ENCODE peak calls at places on chromosomes 3 and 15, in seven cellular contexts. One of them, this sample, is unnamed.

GRCh38 chr15:90706394-90707327 is 10.5 kb upstream of the BLM start:
- DNase-seq in adrenal gland: no peak
- DNase-seq in neuronal stem cell: no peak
- DNase-seq in adipocyte: no peak
- DNase-seq in heart right ventricle: no peak
- DNase-seq in mesenchymal stem cell: no peak
- DNase-seq in CD8-positive, alpha-beta memory T cell: no peak
- DNase-seq in this sample: peak; percentile 32

GRCh38 chr3:24237971-24238767 is 256.5 kb downstream of the THRB start:
- DNase-seq in adrenal gland: peak; percentile 51
- DNase-seq in neuronal stem cell: peak; percentile 59
- DNase-seq in adipocyte: peak; percentile 91
- DNase-seq in heart right ventricle: peak; percentile 67
- DNase-seq in mesenchymal stem cell: peak; percentile 97
- DNase-seq in CD8-positive, alpha-beta memory T cell: no peak
- DNase-seq in this sample: peak; percentile 41

GRCh38 chr3:185283374-185283935 is 29.6 kb upstream of the EHHADH start:
- DNase-seq in adrenal gland: no peak
- DNase-seq in neuronal stem cell: no peak
- DNase-seq in adipocyte: peak; percentile 12
- DNase-seq in heart right ventricle: no peak
- DNase-seq in mesenchymal stem cell: peak; percentile 26
- DNase-seq in CD8-positive, alpha-beta memory T cell: no peak
- DNase-seq in this sample: no peak

GRCh38 chr3:127620637-127621375 is 8.2 kb upstream of the PODXL2 start:
- DNase-seq in adrenal gland: no peak
- DNase-seq in neuronal stem cell: no peak
- DNase-seq in adipocyte: no peak
- DNase-seq in heart right ventricle: no peak
- DNase-seq in mesenchymal stem cell: no peak
- DNase-seq in CD8-positive, alpha-beta memory T cell: no peak
- DNase-seq in this sample: no peak

GRCh38 chr15:66862111-66862815 is 160.2 kb downstream of the SMAD6 start:
- DNase-seq in adrenal gland: no peak
- DNase-seq in neuronal stem cell: no peak
- DNase-seq in adipocyte: peak; percentile 20
- DNase-seq in heart right ventricle: no peak
- DNase-seq in mesenchymal stem cell: peak; percentile 49
- DNase-seq in CD8-positive, alpha-beta memory T cell: no peak
- DNase-seq in this sample: peak; percentile 46

GRCh38 chr15:83318861-83319415 is 34.5 kb upstream of the BNC1 start:
- DNase-seq in adrenal gland: no peak
- DNase-seq in neuronal stem cell: no peak
- DNase-seq in adipocyte: no peak
- DNase-seq in heart right ventricle: no peak
- DNase-seq in mesenchymal stem cell: no peak
- DNase-seq in CD8-positive, alpha-beta memory T cell: no peak
- DNase-seq in this sample: no peak

GRCh38 chr15:79321876-79322275 is 11.0 kb downstream of the TMED3 start:
- DNase-seq in adrenal gland: no peak
- DNase-seq in neuronal stem cell: no peak
- DNase-seq in adipocyte: no peak
- DNase-seq in heart right ventricle: no peak
- DNase-seq in mesenchymal stem cell: no peak
- DNase-seq in CD8-positive, alpha-beta memory T cell: no peak
- DNase-seq in this sample: no peak

GRCh38 chr15:36796161-36796560 is 216.7 kb downstream of the CDIN1 start:
- DNase-seq in adrenal gland: no peak
- DNase-seq in neuronal stem cell: no peak
- DNase-seq in adipocyte: no peak
- DNase-seq in heart right ventricle: no peak
- DNase-seq in mesenchymal stem cell: no peak
- DNase-seq in CD8-positive, alpha-beta memory T cell: no peak
- DNase-seq in this sample: no peak

GRCh38 chr3:50392101-50392715 is 32.9 kb upstream of the TMEM115 start:
- DNase-seq in adrenal gland: no peak
- DNase-seq in neuronal stem cell: no peak
- DNase-seq in adipocyte: no peak
- DNase-seq in heart right ventricle: peak; percentile 44
- DNase-seq in mesenchymal stem cell: no peak
- DNase-seq in CD8-positive, alpha-beta memory T cell: no peak
- DNase-seq in this sample: peak; percentile 14

GRCh38 chr15:71295242-71296031 is 180.2 kb downstream of the THSD4 start:
- DNase-seq in adrenal gland: no peak
- DNase-seq in neuronal stem cell: no peak
- DNase-seq in adipocyte: peak; percentile 92
- DNase-seq in heart right ventricle: no peak
- DNase-seq in mesenchymal stem cell: peak; percentile 96
- DNase-seq in CD8-positive, alpha-beta memory T cell: no peak
- DNase-seq in this sample: peak; percentile 84

GRCh38 chr15:64422697-64423096 is 35.1 kb downstream of the TRIP4 start:
- DNase-seq in adrenal gland: no peak
- DNase-seq in neuronal stem cell: no peak
- DNase-seq in adipocyte: no peak
- DNase-seq in heart right ventricle: no peak
- DNase-seq in mesenchymal stem cell: no peak
- DNase-seq in CD8-positive, alpha-beta memory T cell: no peak
- DNase-seq in this sample: no peak

GRCh38 chr3:9690451-9691450 is 12.9 kb upstream of the CPNE9 start:
- DNase-seq in adrenal gland: no peak
- DNase-seq in neuronal stem cell: no peak
- DNase-seq in adipocyte: no peak
- DNase-seq in heart right ventricle: no peak
- DNase-seq in mesenchymal stem cell: no peak
- DNase-seq in CD8-positive, alpha-beta memory T cell: no peak
- DNase-seq in this sample: no peak

GRCh38 chr15:62833671-62834070 is 208.9 kb upstream of the TPM1 start:
- DNase-seq in adrenal gland: no peak
- DNase-seq in neuronal stem cell: no peak
- DNase-seq in adipocyte: no peak
- DNase-seq in heart right ventricle: no peak
- DNase-seq in mesenchymal stem cell: no peak
- DNase-seq in CD8-positive, alpha-beta memory T cell: no peak
- DNase-seq in this sample: no peak

GRCh38 chr3:69172058-69172457 is 49.7 kb upstream of the LMOD3 start:
- DNase-seq in adrenal gland: no peak
- DNase-seq in neuronal stem cell: no peak
- DNase-seq in adipocyte: no peak
- DNase-seq in heart right ventricle: no peak
- DNase-seq in mesenchymal stem cell: no peak
- DNase-seq in CD8-positive, alpha-beta memory T cell: no peak
- DNase-seq in this sample: no peak

GRCh38 chr3:31250116-31250813 is 282.5 kb upstream of the STT3B start:
- DNase-seq in adrenal gland: no peak
- DNase-seq in neuronal stem cell: no peak
- DNase-seq in adipocyte: peak; percentile 2
- DNase-seq in heart right ventricle: no peak
- DNase-seq in mesenchymal stem cell: no peak
- DNase-seq in CD8-positive, alpha-beta memory T cell: no peak
- DNase-seq in this sample: no peak

GRCh38 chr3:112486811-112487505 is 12.3 kb downstream of the BTLA start:
- DNase-seq in adrenal gland: no peak
- DNase-seq in neuronal stem cell: no peak
- DNase-seq in adipocyte: peak; percentile 38
- DNase-seq in heart right ventricle: no peak
- DNase-seq in mesenchymal stem cell: peak; percentile 65
- DNase-seq in CD8-positive, alpha-beta memory T cell: no peak
- DNase-seq in this sample: peak; percentile 39

GRCh38 chr3:127431066-127431465 is 143.2 kb upstream of the PRR20G start:
- DNase-seq in adrenal gland: no peak
- DNase-seq in neuronal stem cell: no peak
- DNase-seq in adipocyte: no peak
- DNase-seq in heart right ventricle: no peak
- DNase-seq in mesenchymal stem cell: no peak
- DNase-seq in CD8-positive, alpha-beta memory T cell: no peak
- DNase-seq in this sample: no peak

GRCh38 chr3:44969170-44969569 is 6.8 kb downstream of the ZDHHC3 start:
- DNase-seq in adrenal gland: no peak
- DNase-seq in neuronal stem cell: no peak
- DNase-seq in adipocyte: no peak
- DNase-seq in heart right ventricle: no peak
- DNase-seq in mesenchymal stem cell: no peak
- DNase-seq in CD8-positive, alpha-beta memory T cell: no peak
- DNase-seq in this sample: no peak

GRCh38 chr3:177816667-177817208 is 619.5 kb upstream of the TBL1XR1 start:
- DNase-seq in adrenal gland: no peak
- DNase-seq in neuronal stem cell: no peak
- DNase-seq in adipocyte: peak; percentile 50
- DNase-seq in heart right ventricle: peak; percentile 45
- DNase-seq in mesenchymal stem cell: no peak
- DNase-seq in CD8-positive, alpha-beta memory T cell: no peak
- DNase-seq in this sample: no peak

GRCh38 chr15:31228980-31229826 is 97.4 kb upstream of the KLF13 start:
- DNase-seq in adrenal gland: no peak
- DNase-seq in neuronal stem cell: no peak
- DNase-seq in adipocyte: no peak
- DNase-seq in heart right ventricle: no peak
- DNase-seq in mesenchymal stem cell: no peak
- DNase-seq in CD8-positive, alpha-beta memory T cell: no peak
- DNase-seq in this sample: no peak

GRCh38 chr3:47485812-47486211 is 10.1 kb upstream of the SCAP start:
- DNase-seq in adrenal gland: no peak
- DNase-seq in neuronal stem cell: no peak
- DNase-seq in adipocyte: no peak
- DNase-seq in heart right ventricle: no peak
- DNase-seq in mesenchymal stem cell: peak; percentile 39
- DNase-seq in CD8-positive, alpha-beta memory T cell: no peak
- DNase-seq in this sample: peak; percentile 14

GRCh38 chr15:83960192-83960829 is 275.3 kb upstream of the GOLGA6L4 start:
- DNase-seq in adrenal gland: no peak
- DNase-seq in neuronal stem cell: no peak
- DNase-seq in adipocyte: no peak
- DNase-seq in heart right ventricle: no peak
- DNase-seq in mesenchymal stem cell: no peak
- DNase-seq in CD8-positive, alpha-beta memory T cell: no peak
- DNase-seq in this sample: no peak

GRCh38 chr3:82448320-82448719 is 686.9 kb upstream of the GBE1 start:
- DNase-seq in adrenal gland: no peak
- DNase-seq in neuronal stem cell: no peak
- DNase-seq in adipocyte: no peak
- DNase-seq in heart right ventricle: no peak
- DNase-seq in mesenchymal stem cell: no peak
- DNase-seq in CD8-positive, alpha-beta memory T cell: no peak
- DNase-seq in this sample: no peak

GRCh38 chr3:20478407-20478806 is 292.4 kb upstream of the SGO1 start:
- DNase-seq in adrenal gland: no peak
- DNase-seq in neuronal stem cell: no peak
- DNase-seq in adipocyte: no peak
- DNase-seq in heart right ventricle: no peak
- DNase-seq in mesenchymal stem cell: no peak
- DNase-seq in CD8-positive, alpha-beta memory T cell: no peak
- DNase-seq in this sample: no peak
- H3K9me3 ChIP-seq in adrenal gland: no peaks in the 10 kb centered on the region
- H3K9me3 ChIP-seq in neuronal stem cell: peaks cover 3% of the 10 kb centered on the region
- H3K9me3 ChIP-seq in adipocyte: peaks cover 5% of the 10 kb centered on the region
- H3K9me3 ChIP-seq in heart right ventricle: peaks cover 7% of the 10 kb centered on the region
- H3K9me3 ChIP-seq in mesenchymal stem cell: peaks cover 12% of the 10 kb centered on the region
- H3K9me3 ChIP-seq in CD8-positive, alpha-beta memory T cell: no peaks in the 10 kb centered on the region
- H3K9me3 ChIP-seq in this sample: no peaks in the 10 kb centered on the region

DNA sequence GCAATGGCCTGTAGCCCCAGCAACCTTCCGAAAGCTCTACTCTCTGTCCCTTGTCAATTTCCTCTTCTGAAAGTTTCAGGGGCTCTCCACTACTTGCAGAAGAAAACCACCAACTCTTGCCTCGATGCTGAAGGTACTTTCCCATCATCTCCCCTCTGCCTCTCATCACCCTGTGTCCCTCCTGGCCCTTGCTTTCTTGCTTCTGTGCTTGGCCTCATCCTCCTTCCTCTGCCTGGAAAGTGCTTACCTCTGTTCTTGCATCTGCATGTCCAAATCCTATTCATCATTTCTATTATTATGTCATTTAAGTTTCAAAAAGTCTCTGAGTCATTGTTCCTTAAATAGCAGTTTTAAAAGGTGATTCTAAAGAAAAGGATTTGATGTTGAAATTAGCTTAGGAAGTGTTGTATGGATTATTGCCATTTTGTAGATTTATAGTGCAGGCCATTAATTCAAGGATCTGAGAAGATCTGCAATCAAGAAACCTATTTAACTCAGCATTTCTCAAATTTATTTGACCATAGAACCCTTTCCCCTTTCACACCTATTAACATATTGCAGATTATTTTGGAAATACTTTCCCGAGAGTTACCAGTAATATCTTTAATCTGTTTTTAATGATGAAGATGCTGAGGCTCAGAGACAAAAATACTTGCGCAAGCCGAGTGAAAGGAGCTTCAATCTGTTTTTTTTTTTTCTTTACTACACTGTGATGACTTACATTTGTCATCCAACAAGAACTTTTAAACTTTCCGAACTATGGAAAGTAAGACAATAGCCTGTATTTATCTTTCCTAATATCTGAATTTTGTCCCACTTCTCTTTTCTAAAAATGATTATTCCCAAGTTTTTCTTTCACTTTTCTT is 22.3 kb upstream of the CFAP161 start:
- DNase-seq in adrenal gland: no peak
- DNase-seq in neuronal stem cell: no peak
- DNase-seq in adipocyte: no peak
- DNase-seq in heart right ventricle: no peak
- DNase-seq in mesenchymal stem cell: no peak
- DNase-seq in CD8-positive, alpha-beta memory T cell: no peak
- DNase-seq in this sample: no peak
- H3K4me3 ChIP-seq in adrenal gland: no peak overlapping the region
- H3K4me3 ChIP-seq in neuronal stem cell: no peak overlapping the region
- H3K4me3 ChIP-seq in adipocyte: no peak overlapping the region
- H3K4me3 ChIP-seq in heart right ventricle: no peak overlapping the region
- H3K4me3 ChIP-seq in mesenchymal stem cell: no peak overlapping the region
- H3K4me3 ChIP-seq in CD8-positive, alpha-beta memory T cell: no peak overlapping the region
- H3K4me3 ChIP-seq in this sample: no peak overlapping the region

GRCh38 chr15:32864841-32865240 is 147.0 kb downstream of the GREM1 start:
- DNase-seq in adrenal gland: no peak
- DNase-seq in neuronal stem cell: no peak
- DNase-seq in adipocyte: no peak
- DNase-seq in heart right ventricle: no peak
- DNase-seq in mesenchymal stem cell: no peak
- DNase-seq in CD8-positive, alpha-beta memory T cell: no peak
- DNase-seq in this sample: no peak
- H3K27me3 ChIP-seq in adrenal gland: no peaks in the 10 kb centered on the region
- H3K27me3 ChIP-seq in neuronal stem cell: no peaks in the 10 kb centered on the region
- H3K27me3 ChIP-seq in adipocyte: no peaks in the 10 kb centered on the region
- H3K27me3 ChIP-seq in heart right ventricle: no peaks in the 10 kb centered on the region
- H3K27me3 ChIP-seq in mesenchymal stem cell: no peaks in the 10 kb centered on the region
- H3K27me3 ChIP-seq in CD8-positive, alpha-beta memory T cell: no peaks in the 10 kb centered on the region
- H3K27me3 ChIP-seq in this sample: no peaks in the 10 kb centered on the region

DNA sequence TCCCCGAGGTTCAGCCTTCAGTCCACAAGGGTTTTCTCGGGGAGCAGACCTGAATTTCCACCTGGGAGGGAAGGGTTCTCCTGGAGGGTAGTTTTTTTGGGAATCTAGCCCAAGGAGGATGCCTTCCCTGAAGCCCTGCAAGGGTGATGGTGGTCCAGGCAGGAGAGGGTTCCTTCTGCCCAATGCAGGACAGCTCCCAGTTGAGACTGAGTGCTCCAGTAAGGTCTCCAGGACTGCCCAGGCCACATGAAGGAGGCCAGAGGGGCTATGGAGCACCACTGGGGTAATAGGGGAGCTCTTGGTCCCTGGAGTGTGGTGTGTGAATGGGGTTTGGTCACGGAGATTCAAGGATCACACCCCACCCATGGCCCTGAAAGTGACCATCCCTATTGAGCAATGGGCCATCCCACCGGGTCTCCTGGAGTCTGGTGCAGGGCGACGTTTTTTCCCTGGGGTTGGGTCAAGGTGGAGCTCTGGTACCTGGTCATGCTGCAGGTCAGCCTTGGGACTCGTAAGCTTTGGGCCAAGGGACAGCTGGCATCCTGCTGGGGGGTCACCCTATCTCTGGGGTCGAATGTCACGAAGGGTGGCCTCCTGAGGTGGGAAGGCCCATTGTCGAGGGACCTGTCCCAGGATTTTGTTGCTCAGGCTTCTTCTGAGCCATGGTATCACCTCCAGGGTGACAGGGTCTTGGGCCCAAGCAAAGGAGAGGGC is 196.5 kb downstream of the UBE3A start:
- DNase-seq in adrenal gland: peak; percentile 5
- DNase-seq in neuronal stem cell: no peak
- DNase-seq in adipocyte: no peak
- DNase-seq in heart right ventricle: no peak
- DNase-seq in mesenchymal stem cell: no peak
- DNase-seq in CD8-positive, alpha-beta memory T cell: no peak
- DNase-seq in this sample: no peak
- H3K9me3 ChIP-seq in adrenal gland: no peaks in the 10 kb centered on the region
- H3K9me3 ChIP-seq in neuronal stem cell: peaks cover 42% of the 10 kb centered on the region
- H3K9me3 ChIP-seq in adipocyte: no peaks in the 10 kb centered on the region
- H3K9me3 ChIP-seq in heart right ventricle: no peaks in the 10 kb centered on the region
- H3K9me3 ChIP-seq in mesenchymal stem cell: peaks cover 4% of the 10 kb centered on the region
- H3K9me3 ChIP-seq in CD8-positive, alpha-beta memory T cell: no peaks in the 10 kb centered on the region
- H3K9me3 ChIP-seq in this sample: no peaks in the 10 kb centered on the region